ENCODE peak calls at places on chromosome 5, in four cellular contexts. B is SK-N-SH, L is H1, Z is K562. E is an unnamed sample.

GRCh38 chr5:59783264-59783663 is 110.3 kb downstream of the PDE4D start:
- DNase-seq in Z (no peak), B (no peak), L (no peak), E (no peak)

GRCh38 chr5:65076251-65076869 is 307.6 kb downstream of the CWC27 start:
- DNase-seq in L (peak), B (no peak), Z (peak), E (peak)

GRCh38 chr5:150510460-150511263 is 2.7 kb downstream of the NDST1 start:
- DNase-seq in B (peak), Z (no peak), L (no peak), E (no peak)

GRCh38 chr5:69449511-69449910 is 34.6 kb downstream of the MARVELD2 start:
- DNase-seq in B (no peak), L (no peak), Z (no peak), E (no peak)

GRCh38 chr5:17302590-17302989 is 85.2 kb downstream of the BASP1 start:
- DNase-seq in L (no peak), B (no peak), Z (no peak), E (no peak)

GRCh38 chr5:172437445-172438303 is 16.7 kb downstream of the SH3PXD2B start:
- DNase-seq in Z (peak), B (peak), L (no peak), E (no peak)

GRCh38 chr5:121288781-121289180 is 562.9 kb upstream of the FTMT start:
- DNase-seq in L (no peak), B (no peak), Z (no peak), E (no peak)

GRCh38 chr5:98214240-98215051 is 559.0 kb upstream of the RGMB start:
- DNase-seq in Z (no peak), L (no peak), B (no peak), E (no peak)

GRCh38 chr5:15573594-15573993 is 73.6 kb downstream of the FBXL7 start:
- DNase-seq in L (no peak), B (no peak), Z (no peak), E (no peak)

GRCh38 chr5:53173083-53173482 is 63.5 kb upstream of the MOCS2 start:
- DNase-seq in B (no peak), Z (no peak), L (no peak), E (no peak)

GRCh38 chr5:96633820-96634219 is 28.4 kb upstream of the CAST start:
- DNase-seq in Z (no peak), B (no peak), L (no peak), E (no peak)

GRCh38 chr5:59506285-59506877 is 387.1 kb downstream of the PDE4D start:
- DNase-seq in Z (no peak), B (no peak), L (no peak), E (no peak)

GRCh38 chr5:103523319-103523718 is 39.3 kb downstream of the NUDT12 start:
- DNase-seq in Z (no peak), B (no peak), L (no peak), E (no peak)

GRCh38 chr5:132310141-132310834 is 16.1 kb downstream of the SLC22A4 start:
- DNase-seq in Z (no peak), B (no peak), L (no peak), E (no peak)

GRCh38 chr5:151199581-151200185 is 24.2 kb downstream of the CCDC69 start:
- DNase-seq in L (no peak), Z (no peak), B (no peak), E (no peak)

GRCh38 chr5:79672392-79672791 is 17.2 kb upstream of the CMYA5 start:
- DNase-seq in L (no peak), Z (no peak), B (no peak), E (no peak)

GRCh38 chr5:107469485-107469884 is 201.3 kb downstream of the EFNA5 start:
- DNase-seq in B (no peak), L (no peak), Z (no peak), E (no peak)

GRCh38 chr5:416636-416960 is 26.4 kb upstream of the EXOC3 start:
- DNase-seq in Z (no peak), L (no peak), B (no peak), E (no peak)

GRCh38 chr5:85077581-85077980 is 692.9 kb upstream of the EDIL3 start:
- DNase-seq in L (no peak), Z (no peak), B (no peak), E (no peak)

GRCh38 chr5:123512631-123513461 is 869 bp downstream of the CSNK1G3 start:
- DNase-seq in Z (peak), B (peak), L (peak), E (peak)

GRCh38 chr5:72109051-72109411 is 1.8 kb downstream of the MAP1B start:
- DNase-seq in Z (no peak), B (no peak), L (no peak), E (no peak)

GRCh38 chr5:149887622-149888183 is 56.9 kb downstream of the PDE6A start:
- DNase-seq in L (no peak), B (no peak), Z (no peak), E (no peak)

GRCh38 chr5:111364992-111365391 is 140.8 kb downstream of the CAMK4 start:
- DNase-seq in L (no peak), B (no peak), Z (no peak), E (no peak)

GRCh38 chr5:172107606-172108005 is 80.4 kb downstream of the STK10 start:
- DNase-seq in B (no peak), L (no peak), Z (no peak), E (no peak)

GRCh38 chr5:75337366-75338021 is 474 bp downstream of the HMGCR start:
- DNase-seq in B (no peak), Z (no peak), L (no peak), E (no peak)

GRCh38 chr5:134053840-134054338 is 49.1 kb upstream of the VDAC1 start:
- DNase-seq in L (no peak), B (no peak), Z (no peak), E (no peak)

GRCh38 chr5:52788505-52788821 is 747 bp downstream of the ITGA1 start:
- DNase-seq in Z (no peak), B (peak), L (no peak), E (no peak)

GRCh38 chr5:171336486-171337206 is 27.6 kb downstream of the TLX3 start:
- DNase-seq in L (peak), Z (no peak), B (no peak), E (peak)

GRCh38 chr5:108925073-108925472 is 177.4 kb downstream of the FER start:
- DNase-seq in L (no peak), Z (no peak), B (no peak), E (no peak)

GRCh38 chr5:151012857-151013256 is 7.5 kb upstream of the GPX3 start:
- DNase-seq in B (no peak), Z (no peak), L (no peak), E (no peak)

GRCh38 chr5:155726267-155726666 is 600.7 kb upstream of the SGCD start:
- DNase-seq in L (peak), B (no peak), Z (no peak), E (peak)

GRCh38 chr5:1380011-1380817 is 35.3 kb upstream of the CLPTM1L start:
- DNase-seq in L (peak), Z (peak), B (peak), E (peak)

GRCh38 chr5:149265559-149265958 is 6.1 kb upstream of the AFAP1L1 start:
- DNase-seq in B (peak), L (no peak), Z (peak), E (no peak)

DNA sequence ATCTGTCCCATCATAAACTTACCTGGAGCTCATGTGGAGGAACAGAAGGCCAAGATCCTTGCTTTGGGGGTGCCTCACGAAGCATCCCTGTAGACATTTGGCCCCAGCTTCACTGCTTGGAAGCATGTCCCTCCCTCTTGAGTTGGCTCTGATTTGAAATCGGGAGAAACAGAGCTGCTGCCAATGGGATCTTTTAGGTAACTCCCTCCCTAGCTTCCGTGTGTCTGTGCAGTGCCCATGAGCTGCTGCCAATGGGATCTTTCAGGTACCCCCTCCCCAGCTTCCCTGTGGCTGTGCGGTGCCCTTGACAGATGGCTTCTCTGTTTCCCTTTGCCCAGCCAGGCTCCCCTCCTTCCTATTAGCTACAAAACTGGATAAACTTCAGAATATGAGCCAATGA is 178.0 kb downstream of the NR3C1 start:
- DNase-seq in Z (no peak), L (no peak), B (no peak), E (no peak)
- TF ChIP-seq TEAD4 in Z (no peak), L (no peak), B (no peak), E (no peak)

GRCh38 chr5:93299596-93300308 is 281.3 kb downstream of the NR2F1-AS1 start:
- DNase-seq in L (peak), Z (no peak), B (no peak), E (peak)

GRCh38 chr5:93296338-93296737 is 284.7 kb downstream of the NR2F1-AS1 start:
- DNase-seq in Z (no peak), B (no peak), L (no peak), E (no peak)

GRCh38 chr5:93289915-93290314 is 291.1 kb downstream of the NR2F1-AS1 start:
- DNase-seq in Z (no peak), L (no peak), B (no peak), E (no peak)

GRCh38 chr5:93294996-93295395 is 286.0 kb downstream of the NR2F1-AS1 start:
- DNase-seq in Z (no peak), B (no peak), L (no peak), E (no peak)

DNA sequence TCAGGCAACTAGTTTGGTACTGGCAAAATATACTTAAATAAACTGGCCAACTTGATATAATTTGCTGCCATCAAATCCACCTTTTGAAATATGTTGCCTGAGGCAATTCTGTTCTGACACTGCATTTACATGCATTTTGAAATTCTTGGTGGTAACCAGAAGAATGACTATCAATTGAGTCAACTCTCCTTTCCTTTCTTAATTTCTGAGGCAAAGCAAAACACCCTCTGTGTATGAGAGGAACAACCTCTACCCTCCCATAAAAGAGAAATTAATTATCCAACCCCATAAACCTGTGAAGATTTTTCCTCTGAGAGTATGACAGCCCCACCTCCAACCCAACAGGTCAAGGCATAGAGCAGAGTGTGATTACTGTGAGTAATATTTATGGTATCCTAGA is 286.8 kb downstream of the NR2F1-AS1 start:
- DNase-seq in Z (no peak), L (no peak), B (no peak), E (no peak)
- TF ChIP-seq TEAD4 in Z (no peak), L (no peak), B (no peak), E (no peak)

GRCh38 chr5:137657073-137657472 is 78.8 kb downstream of the KLHL3 start:
- DNase-seq in Z (no peak), B (no peak), L (no peak), E (no peak)

GRCh38 chr5:137656558-137656957 is 79.3 kb downstream of the KLHL3 start:
- DNase-seq in L (no peak), B (no peak), Z (no peak), E (no peak)

GRCh38 chr5:137660349-137660817 is 75.5 kb downstream of the KLHL3 start:
- DNase-seq in L (peak), Z (peak), B (peak), E (peak)

GRCh38 chr5:137658324-137658723 is 77.6 kb downstream of the KLHL3 start:
- DNase-seq in Z (no peak), B (no peak), L (no peak), E (no peak)

GRCh38 chr5:137659209-137659608 is 76.7 kb downstream of the KLHL3 start:
- DNase-seq in L (no peak), B (no peak), Z (no peak), E (no peak)
- TF ChIP-seq TEAD4 in L (no peak), B (no peak), Z (no peak), E (no peak)

GRCh38 chr5:140259509-140259908 is 43.4 kb downstream of the PFDN1 start:
- DNase-seq in Z (no peak), L (no peak), B (no peak), E (no peak)
- TF ChIP-seq TEAD4 in Z (no peak), L (no peak), B (no peak), E (no peak)

GRCh38 chr5:147234098-147234824 is 565 bp upstream of the STK32A start:
- DNase-seq in B (no peak), L (no peak), Z (no peak), E (peak)
- TF ChIP-seq TEAD4 in B (no peak), L (no peak), Z (no peak), E (no peak)

E was measured in WTC11.